ENCODE peak calls at places on chromosomes 11 and 22, in five cellular contexts. One of them, this sample, is unnamed.

GRCh38 chr11:59523541-59523940 is 12.2 kb downstream of the OR4D9 start:
- DNase-seq in CD8-positive, alpha-beta memory T cell: no peak
- DNase-seq in thyroid gland: no peak
- DNase-seq in iPS DF 6.9: no peak
- DNase-seq in naive thymus-derived CD4-positive, alpha-beta T cell: no peak
- DNase-seq in this sample: no peak

GRCh38 chr22:38467904-38468760 is at the start of gene KDELR3:
- DNase-seq in iPS DF 6.9: no peak
- DNase-seq in thyroid gland: peak; percentile 71
- DNase-seq in naive thymus-derived CD4-positive, alpha-beta T cell: no peak
- DNase-seq in CD8-positive, alpha-beta memory T cell: no peak
- DNase-seq in this sample: no peak

GRCh38 chr22:27654536-27655445 is 146.8 kb downstream of the MN1 start:
- DNase-seq in CD8-positive, alpha-beta memory T cell: no peak
- DNase-seq in thyroid gland: no peak
- DNase-seq in naive thymus-derived CD4-positive, alpha-beta T cell: no peak
- DNase-seq in iPS DF 6.9: no peak
- DNase-seq in this sample: no peak

GRCh38 chr11:86934263-86934932 is 20.8 kb downstream of the FZD4 start:
- DNase-seq in iPS DF 6.9: no peak
- DNase-seq in CD8-positive, alpha-beta memory T cell: no peak
- DNase-seq in naive thymus-derived CD4-positive, alpha-beta T cell: no peak
- DNase-seq in thyroid gland: no peak
- DNase-seq in this sample: no peak

GRCh38 chr11:78205256-78205655 is 16.5 kb downstream of the USP35 start:
- DNase-seq in iPS DF 6.9: no peak
- DNase-seq in naive thymus-derived CD4-positive, alpha-beta T cell: no peak
- DNase-seq in CD8-positive, alpha-beta memory T cell: no peak
- DNase-seq in thyroid gland: no peak
- DNase-seq in this sample: no peak

GRCh38 chr11:78698612-78699011 is 123.9 kb upstream of the NARS2 start:
- DNase-seq in naive thymus-derived CD4-positive, alpha-beta T cell: no peak
- DNase-seq in iPS DF 6.9: no peak
- DNase-seq in CD8-positive, alpha-beta memory T cell: no peak
- DNase-seq in thyroid gland: peak; percentile 11
- DNase-seq in this sample: no peak

GRCh38 chr11:1163321-1163910 is 5.7 kb downstream of the MUC5AC start:
- DNase-seq in thyroid gland: no peak
- DNase-seq in naive thymus-derived CD4-positive, alpha-beta T cell: no peak
- DNase-seq in iPS DF 6.9: no peak
- DNase-seq in CD8-positive, alpha-beta memory T cell: no peak
- DNase-seq in this sample: no peak

GRCh38 chr11:131692151-131692550 is 321.7 kb downstream of the NTM start:
- DNase-seq in thyroid gland: no peak
- DNase-seq in iPS DF 6.9: no peak
- DNase-seq in CD8-positive, alpha-beta memory T cell: no peak
- DNase-seq in naive thymus-derived CD4-positive, alpha-beta T cell: no peak
- DNase-seq in this sample: no peak

GRCh38 chr22:30871391-30872281 is 96.9 kb downstream of the MORC2 start:
- DNase-seq in naive thymus-derived CD4-positive, alpha-beta T cell: no peak
- DNase-seq in thyroid gland: no peak
- DNase-seq in iPS DF 6.9: no peak
- DNase-seq in CD8-positive, alpha-beta memory T cell: no peak
- DNase-seq in this sample: no peak

GRCh38 chr22:19849800-19850481 is 4.7 kb downstream of the GNB1L start:
- DNase-seq in CD8-positive, alpha-beta memory T cell: no peak
- DNase-seq in iPS DF 6.9: no peak
- DNase-seq in thyroid gland: peak; percentile 94
- DNase-seq in naive thymus-derived CD4-positive, alpha-beta T cell: no peak
- DNase-seq in this sample: no peak

GRCh38 chr11:65741185-65741584 is 20.6 kb upstream of the RNASEH2C start:
- DNase-seq in thyroid gland: no peak
- DNase-seq in CD8-positive, alpha-beta memory T cell: no peak
- DNase-seq in iPS DF 6.9: no peak
- DNase-seq in naive thymus-derived CD4-positive, alpha-beta T cell: no peak
- DNase-seq in this sample: no peak

GRCh38 chr11:92550411-92550810 is 325.8 kb downstream of the FAT3 start:
- DNase-seq in naive thymus-derived CD4-positive, alpha-beta T cell: no peak
- DNase-seq in CD8-positive, alpha-beta memory T cell: no peak
- DNase-seq in thyroid gland: no peak
- DNase-seq in iPS DF 6.9: peak; percentile 70
- DNase-seq in this sample: no peak

GRCh38 chr22:47563406-47564157 is 801.1 kb downstream of the TBC1D22A start:
- DNase-seq in iPS DF 6.9: no peak
- DNase-seq in CD8-positive, alpha-beta memory T cell: no peak
- DNase-seq in naive thymus-derived CD4-positive, alpha-beta T cell: no peak
- DNase-seq in thyroid gland: no peak
- DNase-seq in this sample: no peak

GRCh38 chr11:59918494-59918893 is 19.7 kb upstream of the OOSP1 start:
- DNase-seq in naive thymus-derived CD4-positive, alpha-beta T cell: no peak
- DNase-seq in iPS DF 6.9: no peak
- DNase-seq in CD8-positive, alpha-beta memory T cell: no peak
- DNase-seq in thyroid gland: no peak
- DNase-seq in this sample: no peak

GRCh38 chr11:77049081-77049480 is 14.9 kb downstream of the B3GNT6 start:
- DNase-seq in naive thymus-derived CD4-positive, alpha-beta T cell: no peak
- DNase-seq in thyroid gland: no peak
- DNase-seq in CD8-positive, alpha-beta memory T cell: no peak
- DNase-seq in iPS DF 6.9: no peak
- DNase-seq in this sample: no peak

GRCh38 chr11:41403462-41403861 is 56.0 kb downstream of the LRRC4C start:
- DNase-seq in thyroid gland: no peak
- DNase-seq in naive thymus-derived CD4-positive, alpha-beta T cell: no peak
- DNase-seq in iPS DF 6.9: no peak
- DNase-seq in CD8-positive, alpha-beta memory T cell: no peak
- DNase-seq in this sample: no peak

GRCh38 chr11:122075016-122075415 is 41.0 kb downstream of the BLID start:
- DNase-seq in iPS DF 6.9: no peak
- DNase-seq in CD8-positive, alpha-beta memory T cell: no peak
- DNase-seq in thyroid gland: no peak
- DNase-seq in naive thymus-derived CD4-positive, alpha-beta T cell: no peak
- DNase-seq in this sample: no peak

GRCh38 chr11:65113361-65113756 is 1.7 kb downstream of the TM7SF2 start:
- DNase-seq in naive thymus-derived CD4-positive, alpha-beta T cell: no peak
- DNase-seq in thyroid gland: peak; percentile 83
- DNase-seq in iPS DF 6.9: no peak
- DNase-seq in CD8-positive, alpha-beta memory T cell: no peak
- DNase-seq in this sample: no peak

GRCh38 chr11:2750601-2751522 is 51.1 kb upstream of the KCNQ1OT1 start:
- DNase-seq in naive thymus-derived CD4-positive, alpha-beta T cell: no peak
- DNase-seq in iPS DF 6.9: no peak
- DNase-seq in CD8-positive, alpha-beta memory T cell: no peak
- DNase-seq in thyroid gland: peak; percentile 77
- DNase-seq in this sample: no peak

GRCh38 chr22:44405661-44406060 is 92.4 kb downstream of the RTL6 start:
- DNase-seq in thyroid gland: no peak
- DNase-seq in naive thymus-derived CD4-positive, alpha-beta T cell: no peak
- DNase-seq in CD8-positive, alpha-beta memory T cell: no peak
- DNase-seq in iPS DF 6.9: no peak
- DNase-seq in this sample: no peak

GRCh38 chr11:16985297-16985696 is 28.9 kb downstream of the PLEKHA7 start:
- DNase-seq in naive thymus-derived CD4-positive, alpha-beta T cell: no peak
- DNase-seq in iPS DF 6.9: no peak
- DNase-seq in thyroid gland: peak; percentile 85
- DNase-seq in CD8-positive, alpha-beta memory T cell: no peak
- DNase-seq in this sample: no peak

GRCh38 chr11:16984229-16984628 is 30.0 kb downstream of the PLEKHA7 start:
- DNase-seq in iPS DF 6.9: no peak
- DNase-seq in thyroid gland: no peak
- DNase-seq in CD8-positive, alpha-beta memory T cell: no peak
- DNase-seq in naive thymus-derived CD4-positive, alpha-beta T cell: no peak
- DNase-seq in this sample: no peak

GRCh38 chr11:16982256-16982671 is 31.9 kb downstream of the PLEKHA7 start:
- DNase-seq in iPS DF 6.9: no peak
- DNase-seq in thyroid gland: peak; percentile 48
- DNase-seq in CD8-positive, alpha-beta memory T cell: no peak
- DNase-seq in naive thymus-derived CD4-positive, alpha-beta T cell: no peak
- DNase-seq in this sample: no peak

GRCh38 chr11:16981651-16982194 is 32.5 kb downstream of the PLEKHA7 start:
- DNase-seq in iPS DF 6.9: no peak
- DNase-seq in naive thymus-derived CD4-positive, alpha-beta T cell: no peak
- DNase-seq in thyroid gland: peak; percentile 52
- DNase-seq in CD8-positive, alpha-beta memory T cell: no peak
- DNase-seq in this sample: no peak

DNA sequence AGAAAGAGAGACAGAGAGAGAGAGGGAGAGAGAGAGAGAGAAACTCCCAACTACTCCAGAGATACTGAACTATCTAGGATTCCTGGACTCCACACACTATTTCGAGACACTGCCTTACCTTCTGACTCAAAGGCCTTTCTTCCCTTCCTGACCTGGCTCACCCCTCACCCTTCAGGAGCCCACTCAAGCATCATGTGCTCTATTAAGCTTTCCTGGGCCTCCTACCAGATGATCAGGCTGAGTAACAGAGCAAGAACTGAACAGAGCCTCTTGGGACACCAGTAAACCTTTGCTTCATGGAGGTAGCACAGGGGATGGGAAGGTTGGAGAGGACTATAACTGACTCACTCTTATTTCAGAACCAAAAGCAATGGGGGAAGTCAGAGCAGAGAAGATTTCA is 31.4 kb downstream of the PLEKHA7 start:
- DNase-seq in iPS DF 6.9: no peak
- DNase-seq in CD8-positive, alpha-beta memory T cell: no peak
- DNase-seq in naive thymus-derived CD4-positive, alpha-beta T cell: no peak
- DNase-seq in thyroid gland: peak; percentile 28
- DNase-seq in this sample: no peak
- H3K4me1 ChIP-seq in iPS DF 6.9: peaks cover 13% of the 10 kb centered on the region
- H3K4me1 ChIP-seq in CD8-positive, alpha-beta memory T cell: peaks cover 22% of the 10 kb centered on the region
- H3K4me1 ChIP-seq in naive thymus-derived CD4-positive, alpha-beta T cell: peaks cover 15% of the 10 kb centered on the region
- H3K4me1 ChIP-seq in thyroid gland: peaks cover 63% of the 10 kb centered on the region
- H3K4me1 ChIP-seq in this sample: peaks cover 8% of the 10 kb centered on the region

DNA sequence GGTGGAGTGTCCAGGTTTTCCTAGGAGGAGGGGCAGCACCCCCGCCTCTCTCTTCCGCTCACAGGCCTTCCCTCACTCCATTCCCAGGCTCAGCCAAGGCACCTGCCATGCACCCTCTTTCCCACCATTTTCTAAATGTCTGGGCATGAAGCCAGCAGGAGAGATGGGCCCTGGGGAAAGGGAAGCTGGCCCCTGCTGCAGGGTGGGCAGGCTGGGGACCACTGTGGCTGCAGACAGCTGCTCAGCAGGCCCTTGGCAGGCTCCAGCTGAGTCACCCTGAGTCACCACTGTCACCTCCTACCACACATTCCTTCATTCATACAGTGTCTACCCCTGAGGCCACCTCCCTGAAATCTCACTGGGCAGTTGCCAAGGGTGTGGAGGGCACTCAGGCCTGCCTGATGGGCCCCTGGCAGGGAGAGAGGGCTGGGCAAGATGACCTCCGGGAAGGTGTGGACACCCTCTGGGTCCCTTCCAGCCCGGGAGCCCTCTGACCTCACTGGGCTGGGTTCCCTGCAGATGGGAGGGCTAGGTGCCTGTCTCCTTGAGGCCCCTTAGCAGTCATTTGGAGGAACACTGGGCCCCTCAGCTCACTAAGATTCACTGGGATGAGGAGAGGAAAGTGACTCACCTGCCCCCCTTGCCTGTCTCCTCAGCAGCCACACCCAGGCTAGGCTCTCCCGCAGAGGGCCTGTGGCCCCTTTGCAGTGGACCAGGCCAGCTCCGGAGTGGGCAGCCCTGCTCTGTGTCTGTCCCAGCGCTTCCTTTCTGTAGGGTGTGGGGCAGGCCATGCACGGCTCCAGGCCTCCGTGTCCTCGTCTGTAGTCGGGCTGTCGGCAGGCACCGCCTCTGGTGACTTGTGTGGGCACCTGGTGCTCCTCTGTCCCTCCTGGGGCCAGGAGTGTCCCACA is 7.8 kb downstream of the MYEOV start:
- DNase-seq in iPS DF 6.9: no peak
- DNase-seq in CD8-positive, alpha-beta memory T cell: no peak
- DNase-seq in naive thymus-derived CD4-positive, alpha-beta T cell: no peak
- DNase-seq in thyroid gland: peak; percentile 67
- DNase-seq in this sample: no peak
- H3K4me1 ChIP-seq in iPS DF 6.9: no peaks in the 10 kb centered on the region
- H3K4me1 ChIP-seq in CD8-positive, alpha-beta memory T cell: peaks cover 28% of the 10 kb centered on the region
- H3K4me1 ChIP-seq in naive thymus-derived CD4-positive, alpha-beta T cell: peaks cover 19% of the 10 kb centered on the region
- H3K4me1 ChIP-seq in thyroid gland: peaks cover 50% of the 10 kb centered on the region
- H3K4me1 ChIP-seq in this sample: peaks cover 22% of the 10 kb centered on the region

GRCh38 chr11:96332236-96332761 is 10.7 kb downstream of the MAML2 start:
- DNase-seq in iPS DF 6.9: no peak
- DNase-seq in thyroid gland: no peak
- DNase-seq in naive thymus-derived CD4-positive, alpha-beta T cell: no peak
- DNase-seq in CD8-positive, alpha-beta memory T cell: no peak
- DNase-seq in this sample: no peak

GRCh38 chr11:96333076-96333744 is 9.8 kb downstream of the MAML2 start:
- DNase-seq in naive thymus-derived CD4-positive, alpha-beta T cell: no peak
- DNase-seq in CD8-positive, alpha-beta memory T cell: no peak
- DNase-seq in iPS DF 6.9: no peak
- DNase-seq in thyroid gland: no peak
- DNase-seq in this sample: no peak

GRCh38 chr11:96334219-96334618 is 8.8 kb downstream of the MAML2 start:
- DNase-seq in naive thymus-derived CD4-positive, alpha-beta T cell: no peak
- DNase-seq in CD8-positive, alpha-beta memory T cell: no peak
- DNase-seq in thyroid gland: no peak
- DNase-seq in iPS DF 6.9: no peak
- DNase-seq in this sample: no peak

GRCh38 chr11:96337541-96338530 is 5.2 kb downstream of the MAML2 start:
- DNase-seq in CD8-positive, alpha-beta memory T cell: no peak
- DNase-seq in thyroid gland: no peak
- DNase-seq in naive thymus-derived CD4-positive, alpha-beta T cell: peak; percentile 56
- DNase-seq in iPS DF 6.9: no peak
- DNase-seq in this sample: peak; percentile 28

GRCh38 chr11:96335389-96335788 is 7.6 kb downstream of the MAML2 start:
- DNase-seq in thyroid gland: no peak
- DNase-seq in CD8-positive, alpha-beta memory T cell: no peak
- DNase-seq in iPS DF 6.9: no peak
- DNase-seq in naive thymus-derived CD4-positive, alpha-beta T cell: no peak
- DNase-seq in this sample: no peak
- H3K4me1 ChIP-seq in thyroid gland: peaks cover 38% of the 10 kb centered on the region
- H3K4me1 ChIP-seq in CD8-positive, alpha-beta memory T cell: peaks cover 84% of the 10 kb centered on the region
- H3K4me1 ChIP-seq in iPS DF 6.9: peaks cover 14% of the 10 kb centered on the region
- H3K4me1 ChIP-seq in naive thymus-derived CD4-positive, alpha-beta T cell: peaks cover 34% of the 10 kb centered on the region
- H3K4me1 ChIP-seq in this sample: peaks cover 52% of the 10 kb centered on the region

GRCh38 chr11:73141309-73142127 is 600 bp downstream of the FCHSD2 start:
- DNase-seq in CD8-positive, alpha-beta memory T cell: peak; percentile 52
- DNase-seq in thyroid gland: peak; percentile 76
- DNase-seq in naive thymus-derived CD4-positive, alpha-beta T cell: peak; percentile 54
- DNase-seq in iPS DF 6.9: no peak
- DNase-seq in this sample: peak; percentile 66
- H3K4me1 ChIP-seq in CD8-positive, alpha-beta memory T cell: peaks cover 32% of the 10 kb centered on the region
- H3K4me1 ChIP-seq in thyroid gland: peaks cover 27% of the 10 kb centered on the region
- H3K4me1 ChIP-seq in naive thymus-derived CD4-positive, alpha-beta T cell: peaks cover 26% of the 10 kb centered on the region
- H3K4me1 ChIP-seq in iPS DF 6.9: peaks cover 2% of the 10 kb centered on the region
- H3K4me1 ChIP-seq in this sample: peaks cover 50% of the 10 kb centered on the region

GRCh38 chr11:116130122-116130521 is 625.9 kb upstream of the CADM1 start:
- DNase-seq in iPS DF 6.9: no peak
- DNase-seq in thyroid gland: no peak
- DNase-seq in naive thymus-derived CD4-positive, alpha-beta T cell: no peak
- DNase-seq in CD8-positive, alpha-beta memory T cell: no peak
- DNase-seq in this sample: no peak

GRCh38 chr11:116126540-116126939 is 622.3 kb upstream of the CADM1 start:
- DNase-seq in iPS DF 6.9: no peak
- DNase-seq in CD8-positive, alpha-beta memory T cell: no peak
- DNase-seq in thyroid gland: no peak
- DNase-seq in naive thymus-derived CD4-positive, alpha-beta T cell: no peak
- DNase-seq in this sample: no peak

GRCh38 chr11:116123739-116124138 is 619.5 kb upstream of the CADM1 start:
- DNase-seq in CD8-positive, alpha-beta memory T cell: no peak
- DNase-seq in thyroid gland: no peak
- DNase-seq in iPS DF 6.9: no peak
- DNase-seq in naive thymus-derived CD4-positive, alpha-beta T cell: no peak
- DNase-seq in this sample: no peak

GRCh38 chr11:116122697-116123472 is 618.7 kb upstream of the CADM1 start:
- DNase-seq in iPS DF 6.9: no peak
- DNase-seq in CD8-positive, alpha-beta memory T cell: no peak
- DNase-seq in thyroid gland: peak; percentile 16
- DNase-seq in naive thymus-derived CD4-positive, alpha-beta T cell: no peak
- DNase-seq in this sample: no peak

GRCh38 chr11:116124916-116125714 is 620.9 kb upstream of the CADM1 start:
- DNase-seq in naive thymus-derived CD4-positive, alpha-beta T cell: no peak
- DNase-seq in thyroid gland: no peak
- DNase-seq in iPS DF 6.9: no peak
- DNase-seq in CD8-positive, alpha-beta memory T cell: no peak
- DNase-seq in this sample: no peak
- H3K4me1 ChIP-seq in naive thymus-derived CD4-positive, alpha-beta T cell: no peaks in the 10 kb centered on the region
- H3K4me1 ChIP-seq in thyroid gland: no peaks in the 10 kb centered on the region
- H3K4me1 ChIP-seq in iPS DF 6.9: no peaks in the 10 kb centered on the region
- H3K4me1 ChIP-seq in CD8-positive, alpha-beta memory T cell: no peaks in the 10 kb centered on the region
- H3K4me1 ChIP-seq in this sample: no peaks in the 10 kb centered on the region